ENCODE peak calls at places on chromosomes 11 and 22, in seven cellular contexts. G is spleen, T is HepG2, Z is stomach, H is K562, U is sigmoid colon, J is HCT116. C is an unnamed sample.

GRCh38 chr11:74520316-74520715 is 26.8 kb upstream of the LIPT2 start:
- DNase-seq in J (no peak), H (no peak), G (no peak), T (no peak), Z (no peak), U (no peak), C (no peak)

GRCh38 chr11:61917043-61917356 is 366 bp downstream of the RAB3IL1 start:
- DNase-seq in Z (no peak), T (no peak), G (no peak), H (no peak), U (peak), J (no peak), C (no peak)

GRCh38 chr22:33883961-33884808 is 36.1 kb downstream of the LARGE1 start:
- DNase-seq in J (no peak), U (no peak), G (peak), T (peak), Z (no peak), H (no peak), C (no peak)

GRCh38 chr11:57161351-57161750 is 20.4 kb upstream of the LRRC55 start:
- DNase-seq in G (no peak), J (no peak), T (no peak), H (no peak), Z (no peak), U (no peak), C (no peak)

GRCh38 chr11:103806130-103806900 is 230.1 kb upstream of the DDI1 start:
- DNase-seq in G (no peak), H (no peak), Z (no peak), U (no peak), T (no peak), J (no peak), C (no peak)

GRCh38 chr11:62433141-62433543 is 14.3 kb downstream of the SCGB1A1 start:
- DNase-seq in G (no peak), U (no peak), H (no peak), Z (no peak), T (no peak), J (no peak), C (no peak)

GRCh38 chr22:47020157-47020556 is 257.7 kb downstream of the TBC1D22A start:
- DNase-seq in Z (no peak), G (no peak), H (no peak), J (no peak), T (no peak), U (peak), C (no peak)

GRCh38 chr11:45332486-45332934 is 46.4 kb upstream of the SYT13 start:
- DNase-seq in G (no peak), U (peak), T (peak), Z (peak), J (peak), H (peak), C (peak)

GRCh38 chr11:73197348-73197747 is 20.7 kb upstream of the P2RY2 start:
- DNase-seq in J (no peak), G (no peak), Z (no peak), U (peak), H (no peak), T (no peak), C (peak)

GRCh38 chr22:35894937-35895708 is 133.5 kb downstream of the RBFOX2 start:
- DNase-seq in H (no peak), Z (no peak), G (no peak), U (peak), J (no peak), T (no peak), C (peak)

GRCh38 chr11:32115406-32115805 is 24.5 kb downstream of the RCN1 start:
- DNase-seq in T (no peak), G (no peak), H (no peak), J (no peak), Z (no peak), U (no peak), C (no peak)

GRCh38 chr22:22710719-22711531 is 66.5 kb downstream of the GGTLC2 start:
- DNase-seq in G (peak), U (no peak), Z (peak), J (no peak), T (peak), H (peak), C (peak)

GRCh38 chr11:129237880-129238638 is 45.9 kb upstream of the ARHGAP32 start:
- DNase-seq in U (no peak), T (no peak), G (no peak), J (no peak), Z (no peak), H (no peak), C (no peak)

GRCh38 chr11:115170133-115170815 is 333.9 kb downstream of the CADM1 start:
- DNase-seq in H (peak), Z (no peak), T (peak), G (no peak), J (no peak), U (no peak), C (peak)

GRCh38 chr11:125025968-125026367 is 37.1 kb upstream of the SLC37A2 start:
- DNase-seq in J (no peak), G (no peak), U (no peak), T (no peak), Z (no peak), H (no peak), C (no peak)

GRCh38 chr11:88521354-88522310 is 184.1 kb upstream of the CTSC start:
- DNase-seq in G (no peak), H (no peak), T (no peak), J (no peak), U (no peak), Z (no peak), C (no peak)

GRCh38 chr22:37566329-37566837 is 6.1 kb downstream of the CDC42EP1 start:
- DNase-seq in J (no peak), Z (no peak), H (no peak), U (no peak), T (no peak), G (peak), C (peak)

GRCh38 chr11:112364962-112365481 is 104.4 kb upstream of the PLET1 start:
- DNase-seq in T (peak), Z (no peak), U (peak), G (no peak), H (no peak), J (no peak), C (peak)

GRCh38 chr22:40033586-40034380 is 39.0 kb downstream of the FAM83F start:
- DNase-seq in Z (no peak), H (no peak), J (no peak), U (peak), T (no peak), G (peak), C (no peak)

GRCh38 chr11:33664166-33664565 is 36.5 kb downstream of the C11orf91 start:
- DNase-seq in Z (no peak), T (no peak), G (no peak), U (no peak), J (no peak), H (no peak), C (no peak)

GRCh38 chr11:24234822-24235508 is 261.9 kb upstream of the LUZP2 start:
- DNase-seq in G (no peak), U (no peak), J (no peak), Z (peak), T (no peak), H (no peak), C (peak)

GRCh38 chr11:103779054-103779453 is 257.4 kb upstream of the DDI1 start:
- DNase-seq in J (no peak), G (no peak), H (no peak), U (no peak), Z (no peak), T (no peak), C (no peak)

GRCh38 chr22:21876486-21877176 is 9.2 kb upstream of the MAPK1 start:
- DNase-seq in Z (no peak), G (no peak), T (no peak), U (no peak), J (no peak), H (peak), C (no peak)

GRCh38 chr11:129608711-129609110 is 206.9 kb upstream of the TMEM45B start:
- DNase-seq in H (no peak), G (no peak), J (no peak), U (no peak), T (no peak), Z (no peak), C (no peak)

GRCh38 chr11:134153147-134153905 is 70.4 kb downstream of the NCAPD3 start:
- DNase-seq in T (no peak), H (no peak), J (no peak), G (no peak), U (no peak), Z (no peak), C (no peak)

GRCh38 chr11:65595921-65596281 is 301 bp upstream of the KCNK7 start:
- DNase-seq in T (no peak), H (no peak), Z (no peak), J (no peak), G (no peak), U (no peak), C (no peak)

GRCh38 chr11:65593518-65594414 is 1.8 kb downstream of the KCNK7 start:
- DNase-seq in Z (no peak), H (peak), U (peak), T (no peak), J (no peak), G (no peak), C (peak)

GRCh38 chr11:65598258-65598699 is 2.7 kb upstream of the KCNK7 start:
- DNase-seq in G (no peak), H (no peak), J (no peak), Z (no peak), T (no peak), U (no peak), C (no peak)

GRCh38 chr11:65594991-65595920 is at the start of gene KCNK7:
- DNase-seq in J (no peak), U (peak), T (no peak), Z (no peak), H (peak), G (no peak), C (peak)

GRCh38 chr11:65596520-65596919 is 920 bp upstream of the KCNK7 start:
- DNase-seq in H (no peak), G (no peak), U (no peak), Z (no peak), J (no peak), T (no peak), C (no peak)
- H3K4me3 ChIP-seq in H (no peak), G (no peak), U (no peak), Z (no peak), J (no peak), T (no peak), C (no peak)

GRCh38 chr11:11243790-11244469 is 109.1 kb downstream of the CSNK2A3 start:
- DNase-seq in T (no peak), Z (no peak), U (no peak), G (no peak), H (peak), J (no peak), C (no peak)
- TF ChIP-seq POLR2AphosphoS5 in T (no peak), Z (peak), U (no peak), G (no peak), H (no peak), J (no peak), C (no peak)

GRCh38 chr22:26502688-26503561 is 9.3 kb downstream of the TFIP11 start:
- DNase-seq in G (peak), T (no peak), H (no peak), J (no peak), U (no peak), Z (peak), C (peak)
- H3K4me3 ChIP-seq in G (no peak), T (no peak), H (no peak), J (no peak), U (no peak), Z (no peak), C (no peak)

GRCh38 chr11:65353900-65354264 is 669 bp upstream of the TIGD3 start:
- DNase-seq in Z (no peak), H (no peak), G (no peak), U (no peak), T (no peak), J (no peak), C (no peak)
- TF ChIP-seq POLR2AphosphoS5 in Z (no peak), H (no peak), G (no peak), U (no peak), T (no peak), J (no peak), C (no peak)

DNA sequence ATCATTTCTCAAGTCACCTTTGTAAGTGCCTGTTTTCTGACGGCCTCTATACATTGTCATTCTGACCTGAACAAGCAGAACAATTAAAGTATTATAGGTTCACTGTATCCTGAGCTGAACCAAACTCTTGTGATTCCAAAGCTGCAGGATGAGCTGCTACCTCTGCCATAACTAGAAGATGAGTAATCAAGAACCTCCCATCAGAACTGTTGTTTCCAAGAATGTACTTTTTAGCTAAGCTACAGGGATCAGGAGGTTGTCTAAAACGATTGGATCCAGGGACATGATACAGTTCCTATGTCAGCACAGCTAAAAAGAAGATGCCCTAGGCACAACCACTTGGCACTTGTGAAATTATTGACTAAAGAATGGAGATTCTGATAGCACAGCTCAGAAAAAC is 288.3 kb upstream of the CCDC90B start:
- DNase-seq in J (no peak), T (no peak), Z (no peak), U (no peak), H (no peak), G (no peak), C (no peak)
- H3K4me3 ChIP-seq in J (no peak), T (no peak), Z (no peak), U (no peak), H (no peak), G (no peak), C (no peak)

GRCh38 chr22:45680932-45681700 is 9.5 kb downstream of the ATXN10 start:
- DNase-seq in J (no peak), T (no peak), Z (no peak), U (no peak), G (no peak), H (no peak), C (no peak)

GRCh38 chr22:45682069-45682468 is 10.4 kb downstream of the ATXN10 start:
- DNase-seq in T (no peak), H (no peak), J (no peak), Z (no peak), G (no peak), U (no peak), C (no peak)

GRCh38 chr22:45677060-45677459 is 5.4 kb downstream of the ATXN10 start:
- DNase-seq in J (no peak), U (no peak), Z (no peak), G (no peak), H (no peak), T (no peak), C (no peak)

GRCh38 chr22:45676024-45676423 is 4.4 kb downstream of the ATXN10 start:
- DNase-seq in H (no peak), G (no peak), Z (no peak), J (no peak), T (no peak), U (no peak), C (no peak)

GRCh38 chr22:45678961-45679912 is 7.6 kb downstream of the ATXN10 start:
- DNase-seq in G (no peak), H (no peak), J (no peak), Z (no peak), T (no peak), U (no peak), C (no peak)
- TF ChIP-seq POLR2AphosphoS5 in G (no peak), H (no peak), J (no peak), Z (no peak), T (no peak), U (no peak), C (no peak)

GRCh38 chr11:65419460-65419772 is 3.2 kb upstream of the NEAT1 start:
- DNase-seq in J (no peak), Z (no peak), G (peak), T (no peak), U (peak), H (no peak), C (peak)
- H3K4me3 ChIP-seq in J (peak), Z (peak), G (peak), T (peak), U (peak), H (peak), C (peak)

GRCh38 chr11:132349806-132350733 is 979.7 kb downstream of the NTM start:
- DNase-seq in U (no peak), J (no peak), H (no peak), G (no peak), T (no peak), Z (no peak), C (no peak)

GRCh38 chr11:132351050-132351449 is 980.6 kb downstream of the NTM start:
- DNase-seq in J (no peak), G (no peak), U (no peak), Z (no peak), T (no peak), H (no peak), C (no peak)

GRCh38 chr11:132346558-132347148 is 976.2 kb downstream of the NTM start:
- DNase-seq in G (no peak), T (no peak), Z (no peak), H (no peak), U (no peak), J (no peak), C (no peak)

GRCh38 chr11:132343445-132343844 is 973.0 kb downstream of the NTM start:
- DNase-seq in U (no peak), G (no peak), Z (no peak), H (no peak), J (no peak), T (no peak), C (no peak)

DNA sequence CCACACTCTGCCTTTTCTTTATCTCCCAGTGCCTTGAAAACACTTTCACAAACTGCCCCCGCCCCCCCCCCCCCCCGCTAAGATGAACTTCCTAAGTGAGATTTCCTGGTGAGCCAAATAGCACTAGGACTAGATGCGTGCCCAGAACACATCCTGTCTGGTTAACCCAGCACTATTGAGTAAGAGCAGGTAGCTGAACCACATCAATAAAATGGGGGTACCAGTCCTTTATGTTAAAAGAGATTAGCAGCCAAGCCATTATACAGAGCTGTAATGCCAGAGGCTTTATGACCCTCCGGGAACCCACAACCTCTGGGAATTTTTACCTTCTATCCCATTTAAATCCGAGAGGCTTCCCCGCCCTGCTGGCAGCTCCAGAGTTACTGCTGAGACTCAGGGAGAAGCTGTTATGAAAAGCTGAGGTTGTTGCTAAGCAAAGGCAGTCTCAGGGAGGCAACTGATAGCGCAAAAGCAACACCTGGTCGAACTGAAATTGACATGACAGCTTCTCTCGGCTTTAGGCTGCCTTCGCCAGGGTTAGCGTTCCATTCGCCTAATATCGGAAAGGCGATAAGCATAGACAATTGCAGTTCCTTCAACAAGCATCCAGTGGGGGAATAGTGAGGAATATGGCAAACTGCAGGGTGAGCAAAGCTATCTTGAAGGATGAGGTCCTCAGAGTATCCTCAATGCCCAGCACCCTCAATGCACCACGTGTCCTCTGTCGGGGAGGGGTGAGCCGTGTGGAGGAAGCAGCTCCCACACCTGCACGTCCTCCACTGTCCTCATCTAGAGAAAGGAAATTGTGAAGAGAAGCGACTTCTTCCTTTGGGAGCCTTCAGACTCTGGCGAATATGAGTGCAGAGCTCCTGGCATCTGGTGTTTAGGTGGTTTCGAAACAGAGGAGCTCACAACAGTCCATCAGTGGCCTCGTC is 977.0 kb downstream of the NTM start:
- DNase-seq in J (no peak), Z (no peak), G (no peak), H (no peak), T (no peak), U (no peak), C (no peak)
- TF ChIP-seq POLR2AphosphoS5 in J (no peak), Z (no peak), G (no peak), H (no peak), T (no peak), U (no peak), C (no peak)

DNA sequence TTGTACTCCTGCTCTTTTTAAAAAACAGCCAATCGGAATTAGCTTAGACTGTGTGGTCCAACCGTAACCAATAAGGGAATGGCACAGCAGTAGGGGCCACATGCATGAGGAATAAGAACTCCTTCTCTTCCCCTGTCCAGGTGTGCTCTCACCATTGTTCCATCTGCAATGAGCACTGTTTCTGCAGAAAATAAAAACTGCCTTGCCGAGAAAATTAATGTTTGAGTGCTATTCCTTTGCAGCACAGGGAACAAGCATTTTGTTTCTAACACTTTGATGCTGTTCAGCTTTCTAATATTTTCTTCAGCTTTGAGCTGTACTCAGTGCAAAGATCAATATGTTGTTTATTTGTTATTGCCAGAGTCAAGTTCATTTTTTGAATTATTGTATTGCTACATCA is 57.9 kb downstream of the PIWIL3 start:
- DNase-seq in T (no peak), U (no peak), G (no peak), J (no peak), H (no peak), Z (no peak), C (no peak)
- H3K4me3 ChIP-seq in T (no peak), U (no peak), G (no peak), J (no peak), H (no peak), Z (no peak), C (no peak)

C was measured in transverse colon.